ENCODE peak calls at places on chromosome 21, in nine cellular contexts. B is HuH-7.5; Y is activated CD4-positive, alpha-beta T cell treated with anti-CD3 and anti-CD28 coated beads for 24 hours; I is NCI-H1105 treated with DMSO at 0.1 percent for 48 hours; Q is iPS-NIHi11; H is activated CD8-positive, alpha-beta memory T cell treated with anti-CD3 and anti-CD28 coated beads for 4 hours; J is MV-4-11; X is NCI-H526 treated with DMSO at 0.1 percent for 48 hours; F is neural progenitor cell. E is an unnamed sample.

GRCh38 chr21:39924577-39925308 is 57.5 kb downstream of the PCP4 start:
- DNase-seq in J (no peak), I (no peak), F (no peak), X (no peak), H (no peak), B (no peak), Q (peak; percentile 31), Y (no peak), E (no peak)

GRCh38 chr21:34598931-34599400 is 15.9 kb downstream of the RCAN1 start:
- DNase-seq in Q (no peak), B (no peak), Y (no peak), H (no peak), I (peak; percentile 40), J (no peak), X (no peak), F (no peak), E (no peak)

GRCh38 chr21:44800971-44801467 is 601 bp downstream of the UBE2G2 start:
- DNase-seq in I (peak; percentile 45), F (peak; percentile 60), X (peak; percentile 9), H (no peak), Y (peak; percentile 18), Q (peak; percentile 42), B (no peak), J (peak; percentile 47), E (no peak)

GRCh38 chr21:41167348-41168342 is at the start of gene BACE2:
- DNase-seq in B (peak; percentile 45), X (peak; percentile 28), Q (peak; percentile 86), H (no peak), Y (no peak), I (peak; percentile 53), F (peak; percentile 81), J (peak; percentile 42), E (no peak)

GRCh38 chr21:43942201-43942600 is 69.9 kb upstream of the TRAPPC10 start:
- DNase-seq in Y (no peak), I (no peak), B (no peak), J (no peak), H (no peak), Q (no peak), F (no peak), X (no peak), E (no peak)

GRCh38 chr21:18913914-18914313 is 510.3 kb upstream of the TMPRSS15 start:
- DNase-seq in B (no peak), H (no peak), X (no peak), J (no peak), F (no peak), Q (no peak), I (no peak), Y (no peak), E (no peak)

GRCh38 chr21:33543505-33544129 is 779 bp downstream of the SON start:
- DNase-seq in B (no peak), Q (peak; percentile 54), F (peak; percentile 87), H (peak; percentile 36), I (no peak), J (no peak), X (peak; percentile 52), Y (peak; percentile 59), E (no peak)

GRCh38 chr21:37658121-37658993 is 257.9 kb downstream of the KCNJ6 start:
- DNase-seq in I (no peak), X (no peak), J (no peak), F (no peak), H (no peak), Y (no peak), Q (no peak), B (no peak), E (no peak)

GRCh38 chr21:31162827-31163226 is 124.6 kb upstream of the KRTAP19-8 start:
- DNase-seq in X (no peak), Q (no peak), F (no peak), Y (no peak), J (no peak), H (no peak), I (no peak), B (no peak), E (no peak)

GRCh38 chr21:32844653-32845443 is 73.3 kb upstream of the PAXBP1 start:
- DNase-seq in I (no peak), J (peak; percentile 73), B (no peak), Y (no peak), H (no peak), F (peak; percentile 44), Q (no peak), X (no peak), E (no peak)

GRCh38 chr21:15430023-15430422 is 299.8 kb upstream of the USP25 start:
- DNase-seq in H (no peak), J (no peak), I (no peak), X (no peak), F (no peak), Q (no peak), B (no peak), Y (no peak), E (no peak)

GRCh38 chr21:26941436-26941835 is 25.5 kb downstream of the ADAMTS5 start:
- DNase-seq in Q (no peak), F (no peak), X (no peak), H (no peak), Y (no peak), B (no peak), J (no peak), I (no peak), E (no peak)

GRCh38 chr21:35044128-35044527 is 5.0 kb downstream of the RUNX1 start:
- DNase-seq in X (no peak), H (no peak), Y (no peak), J (no peak), F (peak; percentile 13), I (no peak), Q (no peak), B (no peak), E (no peak)

GRCh38 chr21:29258626-29259335 is 39.9 kb upstream of the BACH1 start:
- DNase-seq in I (no peak), Q (no peak), J (no peak), Y (no peak), H (no peak), B (no peak), F (no peak), X (no peak), E (no peak)

GRCh38 chr21:44351535-44352252 is 1.7 kb upstream of the TRPM2 start:
- DNase-seq in H (no peak), I (no peak), J (no peak), Q (no peak), Y (no peak), X (no peak), B (no peak), F (no peak), E (no peak)

GRCh38 chr21:31974454-31974985 is 101.7 kb downstream of the HUNK start:
- DNase-seq in I (no peak), Y (no peak), H (no peak), B (no peak), F (peak; percentile 67), J (peak; percentile 85), X (no peak), Q (no peak), E (no peak)

GRCh38 chr21:33394260-33394659 is 9.0 kb upstream of the IFNGR2 start:
- DNase-seq in Q (no peak), Y (no peak), H (no peak), F (no peak), I (no peak), J (peak; percentile 97), B (no peak), X (no peak), E (no peak)

E was measured in central memory CD8-positive, alpha-beta T cell.